ENCODE peak calls at places on chromosomes 7 and 10, in nine cellular contexts. E, W, Q, R, V, J, M, K and D are unnamed samples.
A peak's percentile ranks its signal among the peaks of the same experiment; 100 is the strongest.

GRCh38 chr10:70277396-70278030 is 6.3 kb downstream of the NPFFR1 start:
- DNase-seq in Q (no peak), W (no peak), M (no peak), J (peak; percentile 3), E (no peak), K (no peak), V (no peak), R (no peak), D (no peak)

GRCh38 chr10:123800299-123800698 is 91.3 kb downstream of the CPXM2 start:
- DNase-seq in V (no peak), K (no peak), W (peak; percentile 28), E (no peak), Q (no peak), M (no peak), J (no peak), R (no peak), D (no peak)

GRCh38 chr7:90607196-90607595 is 11.1 kb downstream of the CDK14 start:
- DNase-seq in E (no peak), Q (no peak), W (no peak), J (no peak), R (no peak), M (no peak), V (no peak), K (no peak), D (no peak)

GRCh38 chr10:29627201-29628105 is 7.3 kb downstream of the SVIL start:
- DNase-seq in M (no peak), E (no peak), W (no peak), K (no peak), R (no peak), J (no peak), V (no peak), Q (no peak), D (no peak)

GRCh38 chr10:69703766-69704191 is 73.7 kb downstream of the FAM241B start:
- DNase-seq in W (no peak), K (no peak), R (no peak), V (no peak), E (no peak), Q (no peak), M (no peak), J (no peak), D (no peak)

GRCh38 chr7:14085901-14086300 is 96.4 kb upstream of the ETV1 start:
- DNase-seq in E (no peak), V (no peak), Q (no peak), J (no peak), K (no peak), M (no peak), W (no peak), R (no peak), D (no peak)

GRCh38 chr7:54904130-54904529 is 114.7 kb upstream of the EGFR start:
- DNase-seq in Q (no peak), W (no peak), M (no peak), J (no peak), V (no peak), K (no peak), E (no peak), R (no peak), D (no peak)

GRCh38 chr7:22765609-22766008 is 38.6 kb downstream of the IL6 start:
- DNase-seq in Q (no peak), J (no peak), W (no peak), E (no peak), R (no peak), K (no peak), M (peak; percentile 85), V (no peak), D (no peak)

GRCh38 chr10:20004087-20004523 is 187.9 kb downstream of the PLXDC2 start:
- DNase-seq in J (no peak), W (peak; percentile 37), Q (peak; percentile 72), R (no peak), K (no peak), V (peak; percentile 57), M (no peak), E (peak; percentile 73), D (no peak)

GRCh38 chr10:6383099-6383812 is 180.5 kb downstream of the PFKFB3 start:
- DNase-seq in R (no peak), Q (no peak), M (no peak), K (no peak), W (no peak), J (peak; percentile 42), V (no peak), E (no peak), D (no peak)

GRCh38 chr7:93016085-93016471 is 101.7 kb downstream of the SAMD9 start:
- DNase-seq in W (no peak), M (no peak), K (no peak), J (no peak), Q (no peak), V (no peak), R (peak; percentile 45), E (peak; percentile 24), D (no peak)

GRCh38 chr7:128005117-128005516 is 26.1 kb downstream of the LRRC4 start:
- DNase-seq in E (no peak), K (no peak), R (no peak), V (no peak), M (peak; percentile 76), Q (no peak), W (no peak), J (no peak), D (no peak)

GRCh38 chr10:77315511-77316129 is 322.0 kb downstream of the KCNMA1 start:
- DNase-seq in R (no peak), K (no peak), W (no peak), J (no peak), V (no peak), E (no peak), M (no peak), Q (no peak), D (no peak)

GRCh38 chr10:77309103-77310013 is 328.2 kb downstream of the KCNMA1 start:
- DNase-seq in J (no peak), Q (no peak), W (no peak), E (no peak), M (no peak), V (no peak), R (no peak), K (no peak), D (no peak)

GRCh38 chr10:77311186-77311585 is 326.4 kb downstream of the KCNMA1 start:
- DNase-seq in J (no peak), Q (no peak), M (no peak), K (no peak), E (no peak), W (no peak), R (no peak), V (no peak), D (peak; percentile 47)

GRCh38 chr10:77310288-77310687 is 327.3 kb downstream of the KCNMA1 start:
- DNase-seq in Q (no peak), W (no peak), V (no peak), R (no peak), K (no peak), J (no peak), E (no peak), M (no peak), D (no peak)

GRCh38 chr10:77313066-77313750 is 324.4 kb downstream of the KCNMA1 start:
- DNase-seq in J (no peak), Q (no peak), V (no peak), E (no peak), M (no peak), K (no peak), R (no peak), W (no peak), D (no peak)
- H3K9me3 ChIP-seq in J (no peaks in the 10 kb centered on the region), Q (no peaks in the 10 kb centered on the region), V (no peaks in the 10 kb centered on the region), E (no peaks in the 10 kb centered on the region), M (no peaks in the 10 kb centered on the region), K (no peaks in the 10 kb centered on the region), R (no peaks in the 10 kb centered on the region), W (no peaks in the 10 kb centered on the region), D (no peaks in the 10 kb centered on the region)

GRCh38 chr7:68267486-68267885 is 1270.9 kb downstream of the TYW1 start:
- DNase-seq in Q (no peak), E (no peak), R (no peak), J (no peak), M (no peak), W (no peak), V (no peak), K (no peak), D (no peak)
- H3K9me3 ChIP-seq in Q (peaks cover 14% of the 10 kb centered on the region), E (peaks cover 15% of the 10 kb centered on the region), R (peaks cover 67% of the 10 kb centered on the region), J (no peaks in the 10 kb centered on the region), M (peaks cover 8% of the 10 kb centered on the region), W (no peaks in the 10 kb centered on the region), V (peaks cover 14% of the 10 kb centered on the region), K (peaks cover 10% of the 10 kb centered on the region), D (peaks cover 7% of the 10 kb centered on the region)

GRCh38 chr7:158129037-158130022 is 458.3 kb downstream of the PTPRN2 start:
- DNase-seq in W (no peak), R (no peak), Q (no peak), K (no peak), E (no peak), M (no peak), V (no peak), J (no peak), D (no peak)
- H3K9me3 ChIP-seq in W (no peaks in the 10 kb centered on the region), R (no peaks in the 10 kb centered on the region), Q (no peaks in the 10 kb centered on the region), K (no peaks in the 10 kb centered on the region), E (no peaks in the 10 kb centered on the region), M (peaks cover 6% of the 10 kb centered on the region), V (no peaks in the 10 kb centered on the region), J (no peaks in the 10 kb centered on the region), D (no peaks in the 10 kb centered on the region)

DNA sequence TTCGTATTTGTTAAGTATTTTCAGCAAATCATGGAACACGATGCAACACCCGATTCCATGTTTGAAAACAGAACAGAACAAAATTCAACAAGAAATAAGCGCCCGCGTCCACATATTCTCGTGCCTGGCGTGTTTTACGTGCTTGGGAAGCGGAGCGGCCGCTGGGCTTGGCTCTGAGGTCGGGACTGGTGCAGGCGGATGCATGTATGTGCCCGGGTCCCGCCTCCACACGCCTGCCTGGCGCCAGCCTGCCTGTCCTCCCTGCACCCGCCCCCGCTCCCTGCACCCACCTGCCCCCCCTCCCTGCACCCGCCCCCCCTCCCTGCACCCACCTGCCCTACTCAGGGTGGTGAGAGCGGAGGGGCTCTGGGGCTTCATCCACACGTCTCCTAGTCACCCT is 454.5 kb downstream of the DNAJB6 start:
- DNase-seq in E (no peak), W (no peak), M (no peak), R (no peak), K (no peak), J (no peak), Q (peak; percentile 42), V (no peak), D (peak; percentile 23)
- H3K9me3 ChIP-seq in E (no peaks in the 10 kb centered on the region), W (no peaks in the 10 kb centered on the region), M (no peaks in the 10 kb centered on the region), R (no peaks in the 10 kb centered on the region), K (no peaks in the 10 kb centered on the region), J (no peaks in the 10 kb centered on the region), Q (no peaks in the 10 kb centered on the region), V (no peaks in the 10 kb centered on the region), D (no peaks in the 10 kb centered on the region)

GRCh38 chr7:57769131-57769530 is 319.2 kb downstream of the ZNF716 start:
- DNase-seq in W (no peak), V (no peak), M (no peak), J (no peak), K (no peak), R (no peak), E (no peak), Q (no peak), D (no peak)
- H3K9me3 ChIP-seq in W (peaks cover 4% of the 10 kb centered on the region), V (no peaks in the 10 kb centered on the region), M (no peaks in the 10 kb centered on the region), J (no peaks in the 10 kb centered on the region), K (no peaks in the 10 kb centered on the region), R (peaks cover 75% of the 10 kb centered on the region), E (no peaks in the 10 kb centered on the region), Q (no peaks in the 10 kb centered on the region), D (peaks cover 67% of the 10 kb centered on the region)